ENCODE peak calls at places on chromosomes 6 and 20, in four cellular contexts. F is HCT116, R is IMR-90, C is mammary epithelial cell. M is an unnamed sample.

GRCh38 chr20:6040958-6041807 is 12.7 kb downstream of the LRRN4 start:
- DNase-seq in F (no peak), R (no peak), C (no peak), M (no peak)

GRCh38 chr20:10504893-10505292 is 69.8 kb downstream of the SLX4IP start:
- DNase-seq in R (peak; percentile 21), F (no peak), C (no peak), M (no peak)

GRCh38 chr6:166305562-166306117 is 2.6 kb downstream of the PRR18 start:
- DNase-seq in F (no peak), C (no peak), R (no peak), M (no peak)

GRCh38 chr20:20363449-20364015 is 4.4 kb upstream of the INSM1 start:
- DNase-seq in C (no peak), R (no peak), F (no peak), M (no peak)

GRCh38 chr6:105178110-105178509 is 1.7 kb downstream of the POPDC3 start:
- DNase-seq in F (no peak), R (peak; percentile 95), C (peak; percentile 89), M (no peak)

GRCh38 chr6:170529839-170530520 is 23.1 kb downstream of the PSMB1 start:
- DNase-seq in R (peak; percentile 69), F (peak; percentile 52), C (peak; percentile 48), M (peak; percentile 82)

GRCh38 chr6:97215157-97215769 is 67.8 kb downstream of the MMS22L start:
- DNase-seq in C (peak; percentile 8), F (peak; percentile 12), R (peak; percentile 76), M (no peak)

GRCh38 chr20:4897600-4897999 is 103.7 kb downstream of the SLC23A2 start:
- DNase-seq in F (no peak), C (peak; percentile 3), R (no peak), M (no peak)

GRCh38 chr20:19015326-19015725 is 197.1 kb upstream of the SLC24A3 start:
- DNase-seq in R (no peak), F (no peak), C (no peak), M (no peak)

DNA sequence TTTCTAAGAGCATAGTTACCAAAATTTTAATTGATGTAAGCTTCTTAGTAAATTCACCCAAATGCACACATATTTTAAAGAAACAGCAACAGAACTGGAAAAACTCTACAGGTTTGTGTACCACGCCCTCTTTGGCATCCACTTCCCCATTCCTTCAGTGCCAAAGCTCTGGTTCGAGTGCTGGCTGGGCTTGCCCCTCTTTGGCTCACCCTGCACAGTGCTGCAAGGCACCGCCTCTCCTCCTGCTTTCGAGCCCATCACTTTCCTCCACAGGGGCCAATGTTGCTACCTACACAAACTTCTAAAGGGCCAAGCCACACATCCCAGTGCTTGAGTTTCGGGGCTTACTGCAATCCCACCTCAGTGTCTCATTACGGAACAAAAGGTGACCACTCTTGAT is 9.6 kb downstream of the LRP11 start:
- DNase-seq in F (no peak), R (no peak), C (peak; percentile 50), M (no peak)
- H3K4me1 ChIP-seq in F (peaks cover 43% of the 10 kb centered on the region), R (peaks cover 23% of the 10 kb centered on the region), C (peaks cover 56% of the 10 kb centered on the region), M (no peaks in the 10 kb centered on the region)

GRCh38 chr6:117674503-117674902 is 766 bp upstream of the NUS1 start:
- DNase-seq in C (no peak), F (no peak), R (no peak), M (no peak)

GRCh38 chr6:117681321-117681720 is 6.1 kb downstream of the NUS1 start:
- DNase-seq in C (no peak), F (no peak), R (no peak), M (no peak)

GRCh38 chr6:117674991-117675657 is at the start of gene NUS1:
- DNase-seq in F (peak; percentile 94), C (peak; percentile 96), R (peak; percentile 96), M (peak; percentile 99)

GRCh38 chr6:117677553-117678131 is 2.4 kb downstream of the NUS1 start:
- DNase-seq in F (no peak), R (peak; percentile 44), C (peak; percentile 78), M (no peak)

GRCh38 chr6:117676577-117677218 is 1.4 kb downstream of the NUS1 start:
- DNase-seq in F (no peak), C (peak; percentile 6), R (no peak), M (no peak)
- H3K27ac ChIP-seq in F (no peak overlapping the region), C (peak overlapping the region; percentile 77), R (no peak overlapping the region), M (no peak overlapping the region)

DNA sequence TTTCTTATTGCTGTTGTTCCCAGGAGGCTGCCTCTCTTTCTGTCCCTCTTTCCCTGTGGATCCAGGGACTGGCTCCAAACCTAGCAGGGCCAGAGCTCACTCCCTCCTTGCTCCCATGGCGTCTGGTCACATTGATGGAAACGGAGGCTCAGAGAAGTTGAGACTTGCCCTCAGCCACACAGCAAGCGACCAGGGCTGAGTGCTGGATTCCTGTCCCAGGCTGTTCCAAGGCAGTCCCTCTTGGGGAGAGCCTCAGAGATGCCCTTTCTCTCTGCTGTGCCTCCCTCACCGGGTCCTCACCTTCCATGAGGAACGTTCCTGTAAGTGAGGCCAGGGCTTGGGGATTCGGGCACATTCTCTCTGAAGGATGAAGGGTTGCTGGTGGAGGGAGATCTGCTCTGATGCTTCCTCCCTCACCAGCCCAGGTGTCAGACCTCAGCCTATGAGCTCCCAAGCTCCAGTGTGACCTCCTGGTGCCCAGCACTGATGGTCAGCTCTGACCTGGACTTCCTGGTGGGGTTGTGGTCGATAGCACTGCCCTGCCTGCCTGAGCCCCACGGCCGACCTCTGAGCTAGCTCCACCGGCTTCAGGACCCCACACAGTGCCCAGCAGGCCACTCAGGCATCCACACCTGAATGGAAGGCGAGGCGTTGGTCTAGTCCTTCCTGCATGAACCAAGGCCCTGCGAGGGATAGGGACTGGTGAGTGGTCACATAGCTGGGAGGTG is 26.8 kb downstream of the SUN5 start:
- DNase-seq in C (no peak), F (no peak), R (no peak), M (peak; percentile 45)
- H3K9ac ChIP-seq in C (no peak overlapping the region), F (no peak overlapping the region), R (no peak overlapping the region), M (no peak overlapping the region)

DNA sequence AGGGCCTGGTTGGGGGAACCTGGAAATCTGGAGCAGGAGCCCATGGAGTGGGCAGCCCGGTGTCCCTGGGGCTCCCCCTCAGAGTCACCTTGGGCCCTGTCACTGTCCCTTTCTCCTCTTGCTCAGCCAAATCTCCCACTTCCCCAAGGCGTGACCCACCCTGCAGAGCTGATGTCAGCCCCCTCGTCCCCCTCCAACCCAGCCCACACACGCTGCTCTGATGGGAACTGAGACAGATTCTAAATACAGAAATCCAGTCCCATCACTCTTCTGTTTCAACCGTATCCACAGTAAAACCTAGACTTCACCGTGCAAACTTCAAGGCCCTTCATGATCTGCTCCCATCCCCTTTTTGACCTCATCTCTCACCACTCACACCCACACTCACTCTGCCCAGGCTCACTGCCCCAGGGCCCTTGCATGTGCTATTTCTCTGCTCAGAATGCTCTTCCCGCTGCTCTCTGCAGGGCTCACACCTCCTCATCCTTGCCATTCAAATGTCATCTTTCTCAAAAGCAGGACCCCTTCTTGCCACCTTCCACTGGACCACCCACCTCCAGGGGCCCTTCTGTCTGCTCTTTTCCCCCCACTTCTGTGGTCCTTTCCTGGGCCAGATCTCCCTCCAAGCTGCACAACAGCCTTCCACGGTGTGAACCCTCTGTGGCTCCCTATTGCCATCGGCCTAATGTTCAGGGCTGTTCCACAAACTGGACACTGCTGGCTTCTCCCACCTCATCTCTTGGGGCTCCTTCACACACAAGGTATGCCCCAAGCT is 16.6 kb downstream of the TGM2 start:
- DNase-seq in F (no peak), C (no peak), R (no peak), M (peak; percentile 57)
- H3K4me1 ChIP-seq in F (peaks cover 28% of the 10 kb centered on the region), C (peaks cover 16% of the 10 kb centered on the region), R (peaks cover 27% of the 10 kb centered on the region), M (peaks cover 34% of the 10 kb centered on the region)

GRCh38 chr20:63567132-63567381 is 7.0 kb downstream of the HELZ2 start:
- DNase-seq in C (no peak), F (no peak), R (no peak), M (no peak)
- H3K27ac ChIP-seq in C (no peak overlapping the region), F (no peak overlapping the region), R (no peak overlapping the region), M (no peak overlapping the region)